ENCODE peak calls at places on chromosomes 16 and 17, in five cellular contexts. E, M, J, Y and A are unnamed samples.

GRCh38 chr16:88810166-88810867 is 1.4 kb downstream of the APRT start:
- DNase-seq in J (no peak), M (peak; percentile 22), Y (no peak), E (no peak), A (no peak)

GRCh38 chr17:49508891-49509587 is 13.9 kb downstream of the NGFR start:
- DNase-seq in M (no peak), Y (no peak), J (no peak), E (no peak), A (no peak)

GRCh38 chr17:50051606-50052005 is 4.3 kb upstream of the ITGA3 start:
- DNase-seq in E (no peak), J (no peak), M (peak; percentile 71), Y (no peak), A (no peak)

GRCh38 chr16:85323230-85323960 is 211.1 kb upstream of the CIBAR2 start:
- DNase-seq in M (no peak), J (no peak), Y (no peak), E (no peak), A (no peak)

GRCh38 chr17:76992911-76993310 is 124.7 kb downstream of the MGAT5B start:
- DNase-seq in E (no peak), Y (no peak), M (no peak), J (no peak), A (no peak)

GRCh38 chr17:11598274-11599221 is at the start of gene DNAH9:
- DNase-seq in J (peak; percentile 97), Y (peak; percentile 35), M (no peak), E (peak; percentile 96), A (peak; percentile 95)

GRCh38 chr17:77266891-77267341 is 126.1 kb downstream of the SEC14L1 start:
- DNase-seq in M (no peak), Y (no peak), E (no peak), J (no peak), A (no peak)

GRCh38 chr17:21678451-21679081 is 13.8 kb upstream of the KCNJ18 start:
- DNase-seq in J (no peak), E (no peak), M (no peak), Y (no peak), A (no peak)

GRCh38 chr16:11390573-11391495 is 45.6 kb downstream of the RMI2 start:
- DNase-seq in Y (no peak), M (no peak), E (no peak), J (no peak), A (no peak)

DNA sequence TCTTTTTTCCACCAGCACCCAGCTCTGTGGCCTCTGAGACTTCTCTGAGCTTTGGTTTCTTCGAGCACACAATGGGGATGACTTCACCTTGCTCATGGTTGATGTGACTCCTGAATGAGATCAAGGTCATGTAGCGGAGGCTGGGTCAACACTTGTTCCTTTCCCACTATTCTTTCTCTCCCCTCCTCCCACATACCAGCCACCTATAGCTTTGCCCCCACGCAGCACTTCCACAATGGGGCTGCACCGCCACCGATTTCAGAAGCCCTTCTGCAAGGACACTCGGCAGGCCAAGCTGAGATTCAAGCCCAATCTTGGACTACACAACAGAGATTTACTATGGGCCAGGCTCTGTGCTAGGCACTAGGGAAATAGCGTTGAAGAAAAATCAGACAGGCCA is 14.4 kb downstream of the TRIM25 start:
- DNase-seq in J (no peak), Y (no peak), E (no peak), M (no peak), A (no peak)
- H3K36me3 ChIP-seq in J (peaks cover 46% of the 10 kb centered on the region), Y (peaks cover 37% of the 10 kb centered on the region), E (peaks cover 71% of the 10 kb centered on the region), M (peaks cover 90% of the 10 kb centered on the region), A (peaks cover 100% of the 10 kb centered on the region)

GRCh38 chr17:73156887-73157870 is 7.6 kb upstream of the SSTR2 start:
- DNase-seq in J (peak; percentile 70), E (no peak), M (no peak), Y (no peak), A (no peak)

GRCh38 chr17:73158133-73158532 is 6.7 kb upstream of the SSTR2 start:
- DNase-seq in M (no peak), J (no peak), E (no peak), Y (no peak), A (no peak)

GRCh38 chr17:73165616-73166404 is 1.0 kb downstream of the SSTR2 start:
- DNase-seq in M (no peak), J (no peak), Y (no peak), E (no peak), A (no peak)

GRCh38 chr17:73163043-73163442 is 1.8 kb upstream of the SSTR2 start:
- DNase-seq in E (no peak), Y (no peak), J (no peak), M (no peak), A (no peak)

DNA sequence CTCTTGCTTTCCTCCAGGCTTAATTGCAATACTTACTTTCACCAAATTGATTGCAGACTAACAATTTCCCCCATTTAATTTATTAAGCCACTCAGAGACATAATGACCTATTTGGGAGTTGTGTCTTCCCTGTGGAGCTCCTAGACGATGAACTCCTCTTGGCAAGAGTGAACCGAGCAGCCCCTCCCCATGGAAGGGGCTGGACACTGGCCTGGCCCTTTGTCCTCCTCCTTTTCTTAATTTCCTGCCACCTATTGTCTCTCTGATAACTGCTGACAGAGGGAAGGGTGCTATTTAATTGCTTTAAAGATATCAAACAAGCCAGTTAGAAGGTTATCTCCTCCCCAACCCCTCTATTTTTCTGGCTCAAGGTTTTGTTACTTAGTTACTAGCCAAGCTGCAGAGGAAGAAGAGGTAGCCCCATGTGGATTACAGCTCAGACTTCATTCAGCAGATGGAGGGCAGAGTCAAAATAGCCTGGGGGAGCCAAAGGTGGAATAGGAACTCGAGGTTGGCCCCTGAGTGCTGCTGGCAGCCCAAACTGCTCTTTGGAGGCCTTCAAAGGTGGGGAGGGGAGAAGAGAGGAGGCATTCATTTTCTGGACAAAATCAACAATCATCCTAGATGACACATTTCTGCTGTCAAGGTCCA is 3.7 kb upstream of the SSTR2 start:
- DNase-seq in E (no peak), Y (no peak), J (no peak), M (no peak), A (no peak)
- H3K27me3 ChIP-seq in E (peaks cover 8% of the 10 kb centered on the region), Y (peaks cover 33% of the 10 kb centered on the region), J (peaks cover 15% of the 10 kb centered on the region), M (peaks cover 41% of the 10 kb centered on the region), A (peaks cover 67% of the 10 kb centered on the region)

GRCh38 chr16:30980959-30981358 is 4.0 kb upstream of the HSD3B7 start:
- DNase-seq in J (no peak), Y (no peak), M (no peak), E (no peak), A (no peak)
- H3K36me3 ChIP-seq in J (peaks cover 13% of the 10 kb centered on the region), Y (peaks cover 24% of the 10 kb centered on the region), M (no peaks in the 10 kb centered on the region), E (peaks cover 69% of the 10 kb centered on the region), A (peaks cover 14% of the 10 kb centered on the region)

GRCh38 chr16:84040823-84041391 is 1.7 kb downstream of the SLC38A8 start:
- DNase-seq in Y (peak; percentile 58), J (no peak), E (no peak), M (no peak), A (peak; percentile 23)

GRCh38 chr16:84041881-84042280 is 714 bp downstream of the SLC38A8 start:
- DNase-seq in M (no peak), J (no peak), Y (no peak), E (no peak), A (no peak)

GRCh38 chr16:84042308-84042878 is at the start of gene SLC38A8:
- DNase-seq in E (no peak), Y (no peak), J (no peak), M (no peak), A (no peak)

GRCh38 chr16:84040206-84040822 is 2.3 kb downstream of the SLC38A8 start:
- DNase-seq in M (no peak), E (no peak), J (no peak), Y (no peak), A (no peak)

DNA sequence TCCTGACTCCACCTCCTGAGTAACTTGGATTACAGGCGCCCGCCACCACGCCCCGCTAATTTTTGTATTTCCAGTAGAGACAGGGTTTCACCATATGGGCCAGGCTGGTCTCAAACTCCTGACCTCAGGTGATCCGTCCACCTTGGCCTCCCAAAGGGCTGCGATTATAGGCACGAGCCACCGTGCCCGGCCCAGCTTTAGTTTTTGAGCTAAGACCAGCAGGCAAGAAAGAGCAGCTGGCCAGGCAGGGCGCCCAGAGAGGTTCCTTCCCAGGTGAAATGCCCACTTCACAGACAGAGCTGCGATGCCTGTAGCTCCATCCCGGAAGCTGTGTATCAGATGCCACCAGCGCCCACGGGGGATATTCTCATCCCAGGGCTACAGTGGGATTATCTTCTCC is 1.2 kb downstream of the SLC38A8 start:
- DNase-seq in E (no peak), J (no peak), M (no peak), Y (no peak), A (no peak)
- H3K27me3 ChIP-seq in E (no peaks in the 10 kb centered on the region), J (no peaks in the 10 kb centered on the region), M (no peaks in the 10 kb centered on the region), Y (peaks cover 26% of the 10 kb centered on the region), A (no peaks in the 10 kb centered on the region)

DNA sequence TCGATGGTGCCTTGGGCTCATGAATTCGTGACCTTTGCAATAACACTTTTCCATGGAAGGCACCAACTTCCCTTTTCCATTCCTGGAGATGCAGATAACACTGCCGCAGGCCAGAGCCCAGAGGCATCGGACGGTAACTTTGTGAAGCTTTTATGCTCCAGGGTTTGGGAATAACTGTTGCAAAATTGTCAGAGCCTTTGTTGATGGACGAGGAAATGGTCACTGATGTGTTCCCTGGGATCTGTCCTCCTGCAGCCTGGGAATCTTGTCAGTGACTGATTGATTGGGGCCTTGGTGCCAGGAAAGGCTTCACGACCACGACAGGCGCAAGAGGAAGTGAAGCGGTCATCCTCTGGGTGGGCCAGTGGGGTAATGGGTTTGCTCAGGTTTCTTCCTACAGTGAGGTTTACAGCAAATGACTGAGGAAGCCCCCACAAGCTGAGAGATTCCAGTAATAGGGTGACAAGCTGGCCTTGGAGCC is 37.4 kb downstream of the PGS1 start:
- DNase-seq in E (no peak), M (no peak), J (no peak), Y (peak; percentile 24), A (no peak)
- H3K36me3 ChIP-seq in E (peaks cover 24% of the 10 kb centered on the region), M (peaks cover 19% of the 10 kb centered on the region), J (no peaks in the 10 kb centered on the region), Y (peaks cover 21% of the 10 kb centered on the region), A (peaks cover 44% of the 10 kb centered on the region)

GRCh38 chr17:2393954-2394749 is 6.7 kb downstream of the MNT start:
- DNase-seq in M (no peak), Y (no peak), J (no peak), E (no peak), A (no peak)

GRCh38 chr17:2396192-2396567 is 4.7 kb downstream of the MNT start:
- DNase-seq in E (no peak), M (no peak), J (no peak), Y (no peak), A (no peak)

GRCh38 chr17:2396568-2397246 is 4.2 kb downstream of the MNT start:
- DNase-seq in E (peak; percentile 94), Y (peak; percentile 99), M (peak; percentile 89), J (peak; percentile 94), A (peak; percentile 91)

GRCh38 chr17:2394775-2395191 is 6.1 kb downstream of the MNT start:
- DNase-seq in J (no peak), Y (no peak), M (no peak), E (no peak), A (no peak)

DNA sequence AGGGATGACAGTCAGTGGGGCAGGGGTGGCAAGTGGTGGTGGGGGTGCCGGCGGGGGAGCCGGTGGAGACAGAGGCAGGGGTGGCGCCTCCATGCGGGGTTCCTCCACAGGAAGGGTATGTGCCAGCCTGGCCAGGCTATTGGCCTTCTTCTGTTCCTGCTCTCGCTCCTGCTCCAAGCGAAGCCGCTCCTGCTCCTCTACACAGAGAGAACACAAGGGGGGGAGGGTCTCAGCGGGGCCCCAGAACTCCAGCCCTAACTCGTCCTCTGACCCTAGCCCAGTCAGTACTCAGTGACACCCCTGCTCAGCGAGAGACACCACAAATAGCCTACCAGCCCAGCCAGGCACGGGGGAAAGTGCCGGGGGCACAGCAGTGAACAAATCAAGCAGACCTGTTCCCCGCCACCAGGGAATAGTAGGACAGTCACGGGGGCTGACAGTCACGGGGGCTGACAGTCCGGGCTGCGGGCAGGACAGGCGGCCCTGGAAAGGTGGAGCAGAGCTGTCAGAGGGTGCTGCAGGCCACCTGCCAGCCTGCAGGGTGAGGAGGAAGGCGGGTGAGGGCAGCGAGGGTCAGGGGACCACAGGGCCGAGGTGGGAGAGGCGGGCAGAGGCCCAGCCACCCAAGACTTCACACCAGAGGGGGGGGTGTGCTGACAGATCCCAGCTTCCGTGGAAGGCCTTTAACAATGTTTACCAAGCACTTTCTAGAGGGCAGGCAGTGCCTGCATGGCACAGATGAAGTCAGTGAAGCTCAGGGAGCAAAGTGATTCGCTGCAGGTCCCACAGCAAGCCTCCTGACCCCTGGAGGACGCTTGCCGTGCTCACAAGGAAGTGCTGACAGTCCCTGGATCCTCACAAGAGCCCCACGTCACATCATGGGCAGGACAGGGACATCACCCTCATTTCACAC is 5.3 kb downstream of the MNT start:
- DNase-seq in J (peak; percentile 33), Y (peak; percentile 36), E (peak; percentile 63), M (peak; percentile 24), A (no peak)
- H3K27me3 ChIP-seq in J (no peaks in the 10 kb centered on the region), Y (no peaks in the 10 kb centered on the region), E (no peaks in the 10 kb centered on the region), M (no peaks in the 10 kb centered on the region), A (no peaks in the 10 kb centered on the region)